ENCODE peak calls at places on chromosome 20, in six cellular contexts. One of them, this sample, is unnamed.

GRCh38 chr20:17570347-17571152 is 675 bp downstream of the DSTN start:
- DNase-seq in LHCN-M2: peak; percentile 57
- DNase-seq in progenitor cell of endocrine pancreas: peak; percentile 48
- DNase-seq in stromal cell of bone marrow: peak; percentile 17
- DNase-seq in activated CD4-positive, alpha-beta T cell treated with anti-CD3 and anti-CD28 coated beads, Interleukin-2, amount 50 U/mL, for 48 hours: peak; percentile 31
- DNase-seq in stimulated activated CD4-positive, alpha-beta T cell treated with anti-CD3 and anti-CD28 coated beads, Interleukin-15, amount 100 ng/mL, for 24 hours: peak; percentile 46
- DNase-seq in this sample: peak; percentile 70

GRCh38 chr20:44959082-44959895 is 908 bp downstream of the TOMM34 start:
- DNase-seq in progenitor cell of endocrine pancreas: no peak
- DNase-seq in activated CD4-positive, alpha-beta T cell treated with anti-CD3 and anti-CD28 coated beads, Interleukin-2, amount 50 U/mL, for 48 hours: peak; percentile 76
- DNase-seq in stromal cell of bone marrow: no peak
- DNase-seq in LHCN-M2: peak; percentile 71
- DNase-seq in stimulated activated CD4-positive, alpha-beta T cell treated with anti-CD3 and anti-CD28 coated beads, Interleukin-15, amount 100 ng/mL, for 24 hours: peak; percentile 77
- DNase-seq in this sample: no peak

GRCh38 chr20:17747431-17747846 is 47.7 kb downstream of the BANF2 start:
- DNase-seq in stimulated activated CD4-positive, alpha-beta T cell treated with anti-CD3 and anti-CD28 coated beads, Interleukin-15, amount 100 ng/mL, for 24 hours: no peak
- DNase-seq in stromal cell of bone marrow: peak; percentile 79
- DNase-seq in progenitor cell of endocrine pancreas: no peak
- DNase-seq in LHCN-M2: peak; percentile 97
- DNase-seq in activated CD4-positive, alpha-beta T cell treated with anti-CD3 and anti-CD28 coated beads, Interleukin-2, amount 50 U/mL, for 48 hours: no peak
- DNase-seq in this sample: no peak

GRCh38 chr20:61701802-61702201 is 363.9 kb downstream of the TAF4 start:
- DNase-seq in stimulated activated CD4-positive, alpha-beta T cell treated with anti-CD3 and anti-CD28 coated beads, Interleukin-15, amount 100 ng/mL, for 24 hours: no peak
- DNase-seq in stromal cell of bone marrow: no peak
- DNase-seq in progenitor cell of endocrine pancreas: no peak
- DNase-seq in LHCN-M2: no peak
- DNase-seq in activated CD4-positive, alpha-beta T cell treated with anti-CD3 and anti-CD28 coated beads, Interleukin-2, amount 50 U/mL, for 48 hours: no peak
- DNase-seq in this sample: no peak

GRCh38 chr20:43514062-43514971 is 6.8 kb downstream of the L3MBTL1 start:
- DNase-seq in stimulated activated CD4-positive, alpha-beta T cell treated with anti-CD3 and anti-CD28 coated beads, Interleukin-15, amount 100 ng/mL, for 24 hours: peak; percentile 94
- DNase-seq in activated CD4-positive, alpha-beta T cell treated with anti-CD3 and anti-CD28 coated beads, Interleukin-2, amount 50 U/mL, for 48 hours: peak; percentile 90
- DNase-seq in stromal cell of bone marrow: peak; percentile 82
- DNase-seq in LHCN-M2: peak; percentile 97
- DNase-seq in progenitor cell of endocrine pancreas: peak; percentile 93
- DNase-seq in this sample: peak; percentile 95

GRCh38 chr20:64254571-64255360 is 782 bp upstream of the PCMTD2 start:
- DNase-seq in stromal cell of bone marrow: no peak
- DNase-seq in progenitor cell of endocrine pancreas: no peak
- DNase-seq in LHCN-M2: no peak
- DNase-seq in activated CD4-positive, alpha-beta T cell treated with anti-CD3 and anti-CD28 coated beads, Interleukin-2, amount 50 U/mL, for 48 hours: no peak
- DNase-seq in stimulated activated CD4-positive, alpha-beta T cell treated with anti-CD3 and anti-CD28 coated beads, Interleukin-15, amount 100 ng/mL, for 24 hours: no peak
- DNase-seq in this sample: no peak

GRCh38 chr20:63089051-63089907 is 82.5 kb upstream of the BHLHE23 start:
- DNase-seq in stimulated activated CD4-positive, alpha-beta T cell treated with anti-CD3 and anti-CD28 coated beads, Interleukin-15, amount 100 ng/mL, for 24 hours: no peak
- DNase-seq in LHCN-M2: no peak
- DNase-seq in activated CD4-positive, alpha-beta T cell treated with anti-CD3 and anti-CD28 coated beads, Interleukin-2, amount 50 U/mL, for 48 hours: no peak
- DNase-seq in progenitor cell of endocrine pancreas: no peak
- DNase-seq in stromal cell of bone marrow: no peak
- DNase-seq in this sample: peak; percentile 10

GRCh38 chr20:58260006-58260405 is 31.6 kb upstream of the ANKRD60 start:
- DNase-seq in stromal cell of bone marrow: no peak
- DNase-seq in LHCN-M2: no peak
- DNase-seq in activated CD4-positive, alpha-beta T cell treated with anti-CD3 and anti-CD28 coated beads, Interleukin-2, amount 50 U/mL, for 48 hours: no peak
- DNase-seq in progenitor cell of endocrine pancreas: no peak
- DNase-seq in stimulated activated CD4-positive, alpha-beta T cell treated with anti-CD3 and anti-CD28 coated beads, Interleukin-15, amount 100 ng/mL, for 24 hours: no peak
- DNase-seq in this sample: no peak

GRCh38 chr20:61434361-61434781 is 182.3 kb downstream of the CDH4 start:
- DNase-seq in progenitor cell of endocrine pancreas: no peak
- DNase-seq in LHCN-M2: no peak
- DNase-seq in activated CD4-positive, alpha-beta T cell treated with anti-CD3 and anti-CD28 coated beads, Interleukin-2, amount 50 U/mL, for 48 hours: no peak
- DNase-seq in stimulated activated CD4-positive, alpha-beta T cell treated with anti-CD3 and anti-CD28 coated beads, Interleukin-15, amount 100 ng/mL, for 24 hours: no peak
- DNase-seq in stromal cell of bone marrow: no peak
- DNase-seq in this sample: peak; percentile 60

GRCh38 chr20:50992733-50993457 is 30.0 kb downstream of the KCNG1 start:
- DNase-seq in progenitor cell of endocrine pancreas: no peak
- DNase-seq in LHCN-M2: peak; percentile 63
- DNase-seq in activated CD4-positive, alpha-beta T cell treated with anti-CD3 and anti-CD28 coated beads, Interleukin-2, amount 50 U/mL, for 48 hours: no peak
- DNase-seq in stromal cell of bone marrow: peak; percentile 31
- DNase-seq in stimulated activated CD4-positive, alpha-beta T cell treated with anti-CD3 and anti-CD28 coated beads, Interleukin-15, amount 100 ng/mL, for 24 hours: peak; percentile 60
- DNase-seq in this sample: peak; percentile 57

GRCh38 chr20:58712116-58712822 is 19.7 kb downstream of the NPEPL1 start:
- DNase-seq in progenitor cell of endocrine pancreas: no peak
- DNase-seq in activated CD4-positive, alpha-beta T cell treated with anti-CD3 and anti-CD28 coated beads, Interleukin-2, amount 50 U/mL, for 48 hours: no peak
- DNase-seq in LHCN-M2: no peak
- DNase-seq in stromal cell of bone marrow: no peak
- DNase-seq in stimulated activated CD4-positive, alpha-beta T cell treated with anti-CD3 and anti-CD28 coated beads, Interleukin-15, amount 100 ng/mL, for 24 hours: no peak
- DNase-seq in this sample: no peak

GRCh38 chr20:692044-692443 is 16.4 kb upstream of the SCRT2 start:
- DNase-seq in stromal cell of bone marrow: no peak
- DNase-seq in progenitor cell of endocrine pancreas: no peak
- DNase-seq in stimulated activated CD4-positive, alpha-beta T cell treated with anti-CD3 and anti-CD28 coated beads, Interleukin-15, amount 100 ng/mL, for 24 hours: no peak
- DNase-seq in LHCN-M2: no peak
- DNase-seq in activated CD4-positive, alpha-beta T cell treated with anti-CD3 and anti-CD28 coated beads, Interleukin-2, amount 50 U/mL, for 48 hours: no peak
- DNase-seq in this sample: no peak

GRCh38 chr20:51480507-51481270 is 61.8 kb downstream of the NFATC2 start:
- DNase-seq in stromal cell of bone marrow: no peak
- DNase-seq in activated CD4-positive, alpha-beta T cell treated with anti-CD3 and anti-CD28 coated beads, Interleukin-2, amount 50 U/mL, for 48 hours: peak; percentile 71
- DNase-seq in stimulated activated CD4-positive, alpha-beta T cell treated with anti-CD3 and anti-CD28 coated beads, Interleukin-15, amount 100 ng/mL, for 24 hours: peak; percentile 86
- DNase-seq in progenitor cell of endocrine pancreas: no peak
- DNase-seq in LHCN-M2: no peak
- DNase-seq in this sample: no peak

GRCh38 chr20:52682271-52682670 is 289.9 kb upstream of the TSHZ2 start:
- DNase-seq in activated CD4-positive, alpha-beta T cell treated with anti-CD3 and anti-CD28 coated beads, Interleukin-2, amount 50 U/mL, for 48 hours: no peak
- DNase-seq in LHCN-M2: no peak
- DNase-seq in progenitor cell of endocrine pancreas: no peak
- DNase-seq in stimulated activated CD4-positive, alpha-beta T cell treated with anti-CD3 and anti-CD28 coated beads, Interleukin-15, amount 100 ng/mL, for 24 hours: no peak
- DNase-seq in stromal cell of bone marrow: no peak
- DNase-seq in this sample: no peak

GRCh38 chr20:62874745-62875344 is 13.2 kb upstream of the TCFL5 start:
- DNase-seq in progenitor cell of endocrine pancreas: no peak
- DNase-seq in stromal cell of bone marrow: no peak
- DNase-seq in activated CD4-positive, alpha-beta T cell treated with anti-CD3 and anti-CD28 coated beads, Interleukin-2, amount 50 U/mL, for 48 hours: no peak
- DNase-seq in LHCN-M2: no peak
- DNase-seq in stimulated activated CD4-positive, alpha-beta T cell treated with anti-CD3 and anti-CD28 coated beads, Interleukin-15, amount 100 ng/mL, for 24 hours: no peak
- DNase-seq in this sample: no peak

GRCh38 chr20:56759741-56760278 is 130.7 kb downstream of the TFAP2C start:
- DNase-seq in stimulated activated CD4-positive, alpha-beta T cell treated with anti-CD3 and anti-CD28 coated beads, Interleukin-15, amount 100 ng/mL, for 24 hours: no peak
- DNase-seq in progenitor cell of endocrine pancreas: no peak
- DNase-seq in stromal cell of bone marrow: no peak
- DNase-seq in LHCN-M2: no peak
- DNase-seq in activated CD4-positive, alpha-beta T cell treated with anti-CD3 and anti-CD28 coated beads, Interleukin-2, amount 50 U/mL, for 48 hours: no peak
- DNase-seq in this sample: no peak

GRCh38 chr20:34567885-34568865 is 9.7 kb downstream of the MAP1LC3A start:
- DNase-seq in progenitor cell of endocrine pancreas: no peak
- DNase-seq in LHCN-M2: no peak
- DNase-seq in stimulated activated CD4-positive, alpha-beta T cell treated with anti-CD3 and anti-CD28 coated beads, Interleukin-15, amount 100 ng/mL, for 24 hours: no peak
- DNase-seq in activated CD4-positive, alpha-beta T cell treated with anti-CD3 and anti-CD28 coated beads, Interleukin-2, amount 50 U/mL, for 48 hours: no peak
- DNase-seq in stromal cell of bone marrow: no peak
- DNase-seq in this sample: no peak

GRCh38 chr20:4195499-4195898 is 180.1 kb upstream of the RNF24 start:
- DNase-seq in stromal cell of bone marrow: no peak
- DNase-seq in progenitor cell of endocrine pancreas: no peak
- DNase-seq in activated CD4-positive, alpha-beta T cell treated with anti-CD3 and anti-CD28 coated beads, Interleukin-2, amount 50 U/mL, for 48 hours: no peak
- DNase-seq in stimulated activated CD4-positive, alpha-beta T cell treated with anti-CD3 and anti-CD28 coated beads, Interleukin-15, amount 100 ng/mL, for 24 hours: no peak
- DNase-seq in LHCN-M2: peak; percentile 20
- DNase-seq in this sample: peak; percentile 64

GRCh38 chr20:56143759-56144158 is 104.8 kb upstream of the MC3R start:
- DNase-seq in progenitor cell of endocrine pancreas: no peak
- DNase-seq in stromal cell of bone marrow: no peak
- DNase-seq in LHCN-M2: no peak
- DNase-seq in stimulated activated CD4-positive, alpha-beta T cell treated with anti-CD3 and anti-CD28 coated beads, Interleukin-15, amount 100 ng/mL, for 24 hours: no peak
- DNase-seq in activated CD4-positive, alpha-beta T cell treated with anti-CD3 and anti-CD28 coated beads, Interleukin-2, amount 50 U/mL, for 48 hours: no peak
- DNase-seq in this sample: no peak

GRCh38 chr20:6665161-6665560 is 102.3 kb upstream of the BMP2 start:
- DNase-seq in progenitor cell of endocrine pancreas: no peak
- DNase-seq in stimulated activated CD4-positive, alpha-beta T cell treated with anti-CD3 and anti-CD28 coated beads, Interleukin-15, amount 100 ng/mL, for 24 hours: no peak
- DNase-seq in stromal cell of bone marrow: no peak
- DNase-seq in activated CD4-positive, alpha-beta T cell treated with anti-CD3 and anti-CD28 coated beads, Interleukin-2, amount 50 U/mL, for 48 hours: no peak
- DNase-seq in LHCN-M2: no peak
- DNase-seq in this sample: no peak

GRCh38 chr20:21104921-21105320 is 1.2 kb downstream of the LINC00237 start:
- DNase-seq in stromal cell of bone marrow: no peak
- DNase-seq in progenitor cell of endocrine pancreas: no peak
- DNase-seq in stimulated activated CD4-positive, alpha-beta T cell treated with anti-CD3 and anti-CD28 coated beads, Interleukin-15, amount 100 ng/mL, for 24 hours: no peak
- DNase-seq in LHCN-M2: no peak
- DNase-seq in activated CD4-positive, alpha-beta T cell treated with anti-CD3 and anti-CD28 coated beads, Interleukin-2, amount 50 U/mL, for 48 hours: no peak
- DNase-seq in this sample: no peak

GRCh38 chr20:57622579-57623381 is 2.6 kb upstream of the ZBP1 start:
- DNase-seq in stromal cell of bone marrow: no peak
- DNase-seq in LHCN-M2: peak; percentile 59
- DNase-seq in stimulated activated CD4-positive, alpha-beta T cell treated with anti-CD3 and anti-CD28 coated beads, Interleukin-15, amount 100 ng/mL, for 24 hours: peak; percentile 76
- DNase-seq in progenitor cell of endocrine pancreas: peak; percentile 66
- DNase-seq in activated CD4-positive, alpha-beta T cell treated with anti-CD3 and anti-CD28 coated beads, Interleukin-2, amount 50 U/mL, for 48 hours: peak; percentile 72
- DNase-seq in this sample: peak; percentile 69

GRCh38 chr20:24756292-24757025 is 192.6 kb upstream of the CST7 start:
- DNase-seq in stimulated activated CD4-positive, alpha-beta T cell treated with anti-CD3 and anti-CD28 coated beads, Interleukin-15, amount 100 ng/mL, for 24 hours: no peak
- DNase-seq in activated CD4-positive, alpha-beta T cell treated with anti-CD3 and anti-CD28 coated beads, Interleukin-2, amount 50 U/mL, for 48 hours: no peak
- DNase-seq in LHCN-M2: no peak
- DNase-seq in progenitor cell of endocrine pancreas: no peak
- DNase-seq in stromal cell of bone marrow: no peak
- DNase-seq in this sample: no peak

GRCh38 chr20:19909696-19910095 is 107.5 kb upstream of the NAA20 start:
- DNase-seq in activated CD4-positive, alpha-beta T cell treated with anti-CD3 and anti-CD28 coated beads, Interleukin-2, amount 50 U/mL, for 48 hours: no peak
- DNase-seq in stimulated activated CD4-positive, alpha-beta T cell treated with anti-CD3 and anti-CD28 coated beads, Interleukin-15, amount 100 ng/mL, for 24 hours: no peak
- DNase-seq in stromal cell of bone marrow: no peak
- DNase-seq in progenitor cell of endocrine pancreas: no peak
- DNase-seq in LHCN-M2: no peak
- DNase-seq in this sample: no peak

GRCh38 chr20:6924681-6925080 is 157.2 kb downstream of the BMP2 start:
- DNase-seq in progenitor cell of endocrine pancreas: no peak
- DNase-seq in stimulated activated CD4-positive, alpha-beta T cell treated with anti-CD3 and anti-CD28 coated beads, Interleukin-15, amount 100 ng/mL, for 24 hours: no peak
- DNase-seq in stromal cell of bone marrow: no peak
- DNase-seq in activated CD4-positive, alpha-beta T cell treated with anti-CD3 and anti-CD28 coated beads, Interleukin-2, amount 50 U/mL, for 48 hours: no peak
- DNase-seq in LHCN-M2: no peak
- DNase-seq in this sample: no peak

GRCh38 chr20:15288076-15288475 is 950.7 kb upstream of the FLRT3 start:
- DNase-seq in progenitor cell of endocrine pancreas: no peak
- DNase-seq in activated CD4-positive, alpha-beta T cell treated with anti-CD3 and anti-CD28 coated beads, Interleukin-2, amount 50 U/mL, for 48 hours: no peak
- DNase-seq in stimulated activated CD4-positive, alpha-beta T cell treated with anti-CD3 and anti-CD28 coated beads, Interleukin-15, amount 100 ng/mL, for 24 hours: no peak
- DNase-seq in LHCN-M2: no peak
- DNase-seq in stromal cell of bone marrow: no peak
- DNase-seq in this sample: no peak

GRCh38 chr20:64082821-64083379 is 1.3 kb downstream of the LKAAEAR1 start:
- DNase-seq in stimulated activated CD4-positive, alpha-beta T cell treated with anti-CD3 and anti-CD28 coated beads, Interleukin-15, amount 100 ng/mL, for 24 hours: no peak
- DNase-seq in activated CD4-positive, alpha-beta T cell treated with anti-CD3 and anti-CD28 coated beads, Interleukin-2, amount 50 U/mL, for 48 hours: no peak
- DNase-seq in stromal cell of bone marrow: no peak
- DNase-seq in LHCN-M2: no peak
- DNase-seq in progenitor cell of endocrine pancreas: no peak
- DNase-seq in this sample: no peak

GRCh38 chr20:5719861-5720401 is 30.3 kb upstream of the SHLD1 start:
- DNase-seq in stromal cell of bone marrow: peak; percentile 52
- DNase-seq in stimulated activated CD4-positive, alpha-beta T cell treated with anti-CD3 and anti-CD28 coated beads, Interleukin-15, amount 100 ng/mL, for 24 hours: no peak
- DNase-seq in LHCN-M2: peak; percentile 55
- DNase-seq in activated CD4-positive, alpha-beta T cell treated with anti-CD3 and anti-CD28 coated beads, Interleukin-2, amount 50 U/mL, for 48 hours: no peak
- DNase-seq in progenitor cell of endocrine pancreas: no peak
- DNase-seq in this sample: no peak

GRCh38 chr20:49397525-49397924 is 84.9 kb downstream of the KCNB1 start:
- DNase-seq in activated CD4-positive, alpha-beta T cell treated with anti-CD3 and anti-CD28 coated beads, Interleukin-2, amount 50 U/mL, for 48 hours: no peak
- DNase-seq in stromal cell of bone marrow: peak; percentile 51
- DNase-seq in stimulated activated CD4-positive, alpha-beta T cell treated with anti-CD3 and anti-CD28 coated beads, Interleukin-15, amount 100 ng/mL, for 24 hours: no peak
- DNase-seq in LHCN-M2: peak; percentile 89
- DNase-seq in progenitor cell of endocrine pancreas: no peak
- DNase-seq in this sample: no peak